ENCODE peak calls at places on chromosomes 7 and 10, in seven cellular contexts. P is A549, R is IMR-90, S is GM12878, H is K562, X is HepG2, C is H1. N is an unnamed sample.

GRCh38 chr7:31192996-31193395 is 140.9 kb downstream of the ADCYAP1R1 start:
- DNase-seq in P (peak), R (peak), S (no peak), H (peak), X (peak), C (peak), N (peak)

GRCh38 chr10:3783313-3783689 is 1.7 kb downstream of the KLF6 start:
- DNase-seq in P (no peak), R (peak), S (peak), H (no peak), X (no peak), C (peak), N (no peak)

GRCh38 chr10:117536359-117536861 is 6.1 kb upstream of the EMX2 start:
- DNase-seq in P (no peak), R (no peak), S (no peak), H (no peak), X (no peak), C (no peak), N (no peak)

GRCh38 chr10:24483701-24484100 is 240.0 kb downstream of the ARHGAP21 start:
- DNase-seq in P (peak), R (peak), S (no peak), H (no peak), X (no peak), C (no peak), N (peak)

GRCh38 chr10:308572-309085 is 173.4 kb downstream of the ZMYND11 start:
- DNase-seq in P (no peak), R (no peak), S (no peak), H (no peak), X (peak), C (no peak), N (no peak)

GRCh38 chr7:11706666-11707605 is 125.1 kb downstream of the THSD7A start:
- DNase-seq in P (peak), R (no peak), S (no peak), H (no peak), X (no peak), C (no peak), N (no peak)

GRCh38 chr10:110398419-110399162 is 93.9 kb upstream of the SMNDC1 start:
- DNase-seq in P (peak), R (peak), S (no peak), H (no peak), X (peak), C (no peak), N (peak)

GRCh38 chr7:121244120-121244865 is 84.5 kb upstream of the WNT16 start:
- DNase-seq in P (no peak), R (no peak), S (no peak), H (no peak), X (no peak), C (no peak), N (no peak)

GRCh38 chr10:82267014-82267413 is 392.0 kb downstream of the NRG3 start:
- DNase-seq in P (no peak), R (no peak), S (no peak), H (no peak), X (no peak), C (no peak), N (no peak)

GRCh38 chr10:70193391-70193844 is 23.1 kb upstream of the SAR1A start:
- DNase-seq in P (no peak), R (no peak), S (no peak), H (peak), X (no peak), C (no peak), N (no peak)

DNA sequence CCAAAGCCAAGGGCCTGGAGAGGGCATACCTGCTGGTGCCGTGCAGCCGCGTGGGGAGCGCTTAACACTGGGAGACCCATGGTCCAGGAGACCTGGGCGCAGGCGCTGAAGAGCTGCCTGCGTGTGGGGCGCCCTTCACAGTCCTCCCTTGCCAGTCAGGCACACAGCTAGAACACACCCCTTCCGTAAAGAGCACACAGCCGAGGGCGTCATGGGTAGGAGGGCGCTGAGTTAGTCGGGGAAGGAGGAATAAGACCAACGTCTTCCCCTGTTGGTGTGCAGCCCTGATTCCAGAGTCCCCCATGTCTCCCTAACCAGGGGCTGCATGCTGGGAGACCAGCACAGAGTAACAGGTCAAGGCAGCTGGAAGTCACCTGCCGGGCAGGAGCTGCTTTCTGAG is 273.9 kb downstream of the USP6NL start:
- DNase-seq in P (no peak), R (no peak), S (no peak), H (no peak), X (no peak), C (no peak), N (no peak)
- TF ChIP-seq CEBPB in P (no peak), R (no peak), S (no peak), H (no peak), X (no peak), C (no peak), N (no peak)

GRCh38 chr10:29815572-29815971 is 180.8 kb upstream of the SVIL start:
- DNase-seq in P (no peak), R (no peak), S (no peak), H (no peak), X (no peak), C (no peak), N (no peak)

GRCh38 chr10:29816801-29817558 is 182.2 kb upstream of the SVIL start:
- DNase-seq in P (no peak), R (no peak), S (no peak), H (no peak), X (no peak), C (no peak), N (no peak)

GRCh38 chr10:29826221-29826620 is 191.4 kb upstream of the SVIL start:
- DNase-seq in P (no peak), R (no peak), S (no peak), H (no peak), X (no peak), C (no peak), N (no peak)

GRCh38 chr10:29826801-29827200 is 192.0 kb upstream of the SVIL start:
- DNase-seq in P (no peak), R (no peak), S (no peak), H (no peak), X (no peak), C (no peak), N (no peak)

DNA sequence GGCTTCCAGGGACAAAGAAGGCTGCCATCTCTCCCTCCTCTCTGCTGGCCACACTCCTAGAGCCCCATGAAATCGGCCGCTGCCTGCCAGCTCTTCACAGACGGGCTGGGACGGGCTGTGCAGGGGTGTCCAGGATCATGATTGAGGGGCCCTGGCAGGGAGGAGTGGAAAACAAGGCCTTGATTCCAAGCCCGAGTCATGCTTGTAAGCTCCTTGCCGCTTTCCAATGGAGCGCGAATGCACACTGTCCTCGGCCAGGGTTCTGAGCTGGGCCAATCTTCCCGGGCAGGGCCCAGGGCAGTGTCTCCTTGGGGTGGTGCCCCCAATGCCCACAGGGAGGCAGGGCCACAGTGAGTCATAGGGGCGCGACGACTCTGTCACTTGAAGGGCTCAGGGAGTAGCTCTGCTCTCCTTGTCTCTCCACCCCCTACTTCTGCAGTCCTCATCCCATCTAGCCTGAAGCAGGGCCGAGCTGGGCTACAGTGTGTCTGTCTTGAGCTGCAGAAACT is 186.2 kb upstream of the SVIL start:
- DNase-seq in P (no peak), R (no peak), S (no peak), H (no peak), X (no peak), C (no peak), N (no peak)
- TF ChIP-seq CEBPB in P (no peak), R (no peak), S (no peak), H (no peak), X (no peak), C (no peak), N (no peak)

GRCh38 chr7:27697861-27698430 is 35.3 kb upstream of the HIBADH start:
- DNase-seq in P (no peak), R (peak), S (peak), H (no peak), X (peak), C (no peak), N (peak)
- TF ChIP-seq CEBPB in P (no peak), R (no peak), S (no peak), H (no peak), X (no peak), C (no peak), N (no peak)

GRCh38 chr10:102243304-102243703 is 2.0 kb upstream of the PITX3 start:
- DNase-seq in P (no peak), R (peak), S (no peak), H (no peak), X (peak), C (no peak), N (no peak)
- TF ChIP-seq CEBPB in P (peak), R (peak), S (no peak), H (peak), X (peak), C (no peak), N (no peak)

GRCh38 chr10:47025253-47025539 is 114.0 kb downstream of the PTPN20 start:
- DNase-seq in P (no peak), R (no peak), S (no peak), H (no peak), X (no peak), C (no peak), N (no peak)

GRCh38 chr10:47026301-47027107 is 115.3 kb downstream of the PTPN20 start:
- DNase-seq in P (no peak), R (no peak), S (no peak), H (no peak), X (no peak), C (peak), N (no peak)

GRCh38 chr10:47027108-47027811 is 116.0 kb downstream of the PTPN20 start:
- DNase-seq in P (no peak), R (no peak), S (no peak), H (no peak), X (no peak), C (peak), N (no peak)

GRCh38 chr10:47024399-47025252 is 113.4 kb downstream of the PTPN20 start:
- DNase-seq in P (peak), R (peak), S (peak), H (peak), X (peak), C (peak), N (peak)

DNA sequence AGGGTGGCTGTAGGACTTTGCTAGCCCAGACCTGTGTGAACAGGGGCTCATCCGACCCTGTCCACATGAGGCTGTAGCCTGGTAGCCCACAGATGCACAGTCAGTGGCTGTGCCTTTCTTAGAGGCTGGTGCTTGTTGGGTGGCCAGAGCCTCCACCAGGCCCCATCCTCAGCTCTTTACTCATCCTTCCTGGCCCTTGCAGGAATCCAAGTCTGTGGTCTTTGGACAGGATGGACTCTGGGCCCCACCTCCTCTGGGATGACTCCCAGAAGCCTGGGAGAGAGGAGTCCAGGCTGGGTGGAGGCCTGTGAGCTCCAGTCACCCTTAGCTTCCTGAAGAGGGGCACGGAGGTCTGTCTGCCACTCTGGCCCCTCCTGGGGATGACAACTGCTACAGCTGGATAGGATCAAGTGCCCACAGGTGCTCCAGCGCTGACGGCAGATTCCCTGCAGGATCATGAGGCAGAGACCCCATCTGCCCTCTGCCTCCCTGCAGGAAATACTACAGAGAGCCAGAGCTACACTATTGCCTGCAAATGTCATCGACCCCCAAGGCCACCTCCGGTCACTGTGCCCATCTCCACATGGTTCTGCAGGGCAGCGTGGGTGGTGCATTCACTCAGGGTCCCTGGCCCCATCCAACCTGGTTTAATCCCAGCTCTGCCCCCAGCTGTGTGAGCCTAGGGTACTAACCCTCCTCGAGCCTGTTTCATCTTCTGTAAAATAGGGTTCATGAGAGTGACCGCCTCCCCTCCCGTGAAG is 114.5 kb downstream of the PTPN20 start:
- DNase-seq in P (no peak), R (peak), S (no peak), H (no peak), X (no peak), C (peak), N (no peak)
- TF ChIP-seq CEBPB in P (no peak), R (no peak), S (no peak), H (no peak), X (no peak), C (no peak), N (no peak)

DNA sequence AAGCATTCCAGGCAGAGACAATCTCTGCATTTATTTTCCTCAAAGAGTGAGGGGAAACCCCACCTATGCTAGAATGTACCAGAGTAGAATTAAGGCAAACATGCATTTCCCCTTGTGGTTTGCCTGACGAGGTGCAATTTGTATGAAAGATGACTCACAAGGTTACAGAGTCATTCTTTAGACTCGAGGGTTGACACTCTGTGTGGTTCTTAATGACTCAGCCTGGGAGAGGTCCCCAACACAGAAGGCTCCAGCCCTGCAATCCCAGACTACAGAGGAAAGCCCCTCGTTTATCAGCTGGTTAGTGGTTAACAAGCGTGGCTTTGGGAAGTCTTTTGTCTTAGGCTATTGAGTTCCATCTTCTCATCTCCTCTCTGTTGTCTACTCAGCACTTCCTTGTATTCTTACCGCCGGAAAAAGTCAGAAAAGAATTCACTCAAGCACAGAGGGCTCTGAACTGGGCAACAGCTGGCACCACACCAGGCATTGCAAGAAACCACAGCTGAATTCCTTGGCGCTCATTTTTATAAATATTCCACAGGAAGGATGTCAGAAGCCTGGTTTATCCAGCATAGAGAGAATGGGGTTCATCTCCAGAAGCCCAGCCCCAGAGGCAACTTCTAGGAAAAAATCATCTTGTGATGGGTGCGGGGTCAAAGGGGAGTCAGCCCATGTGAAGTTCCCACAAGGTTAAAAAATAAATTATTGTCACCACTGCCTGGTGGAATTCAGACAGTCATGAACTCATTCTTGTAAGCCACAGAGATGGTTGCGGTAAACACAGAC is 24.4 kb upstream of the SVIL start:
- DNase-seq in P (peak), R (peak), S (peak), H (peak), X (peak), C (no peak), N (peak)
- TF ChIP-seq CEBPB in P (peak), R (peak), S (no peak), H (no peak), X (no peak), C (no peak), N (peak)